ENCODE peak calls at places on chromosomes 11 and 22, in eight cellular contexts. H, Y, W, V, K, A, P and D are unnamed samples.

GRCh38 chr11:45949992-45950407 is 27.5 kb downstream of the LARGE2 start:
- DNase-seq in H (no peak), Y (no peak), P (no peak), A (no peak), W (no peak), K (no peak), V (no peak), D (no peak)

GRCh38 chr11:95483339-95483738 is 252.3 kb upstream of the SESN3 start:
- DNase-seq in Y (no peak), H (no peak), K (no peak), V (no peak), W (no peak), A (no peak), P (no peak), D (no peak)

GRCh38 chr11:116787786-116788486 is at the start of gene ZPR1:
- DNase-seq in V (peak), H (peak), W (peak), P (peak), K (peak), A (no peak), Y (peak), D (no peak)

GRCh38 chr22:35630387-35630793 is 13.3 kb upstream of the MB start:
- DNase-seq in A (no peak), H (no peak), W (no peak), P (peak), V (no peak), Y (peak), K (no peak), D (no peak)

GRCh38 chr11:113167599-113167998 is 146.8 kb upstream of the TTC12 start:
- DNase-seq in H (no peak), P (no peak), W (no peak), A (no peak), K (no peak), V (no peak), Y (no peak), D (no peak)

GRCh38 chr11:77127969-77128691 is at the start of gene MYO7A:
- DNase-seq in W (no peak), P (no peak), H (no peak), Y (peak), A (no peak), V (no peak), K (no peak), D (no peak)

GRCh38 chr11:57150454-57150917 is 31.3 kb upstream of the LRRC55 start:
- DNase-seq in V (no peak), W (no peak), Y (peak), H (no peak), A (no peak), K (no peak), P (no peak), D (no peak)

GRCh38 chr11:1744137-1744878 is 6.1 kb downstream of the IFITM10 start:
- DNase-seq in V (no peak), W (no peak), K (no peak), P (no peak), A (no peak), H (no peak), Y (no peak), D (no peak)

GRCh38 chr11:1238767-1239595 is 16.1 kb downstream of the MUC5B start:
- DNase-seq in K (no peak), Y (no peak), A (no peak), H (no peak), P (no peak), V (no peak), W (no peak), D (no peak)

GRCh38 chr11:2797741-2798361 is 87.7 kb downstream of the CDKN1C start:
- DNase-seq in H (no peak), V (no peak), Y (no peak), A (no peak), K (no peak), W (no peak), P (no peak), D (no peak)

GRCh38 chr11:61632096-61632495 is 48.1 kb upstream of the DAGLA start:
- DNase-seq in V (no peak), K (no peak), A (no peak), P (no peak), Y (no peak), W (no peak), H (no peak), D (no peak)

GRCh38 chr11:71476031-71476430 is 23.0 kb downstream of the NADSYN1 start:
- DNase-seq in W (no peak), A (no peak), P (no peak), V (no peak), K (no peak), Y (no peak), H (no peak), D (no peak)

GRCh38 chr11:34790620-34791019 is 125.6 kb downstream of the APIP start:
- DNase-seq in H (no peak), Y (no peak), K (no peak), W (no peak), V (no peak), P (no peak), A (no peak), D (no peak)

GRCh38 chr11:82826526-82826925 is 73.7 kb downstream of the PRCP start:
- DNase-seq in P (no peak), V (no peak), A (no peak), W (no peak), Y (no peak), H (no peak), K (no peak), D (no peak)

GRCh38 chr11:34936945-34937344 is 20.5 kb downstream of the PDHX start:
- DNase-seq in V (no peak), A (no peak), K (no peak), P (no peak), Y (no peak), H (no peak), W (no peak), D (no peak)

GRCh38 chr11:76610871-76611475 is 59.6 kb downstream of the LRRC32 start:
- DNase-seq in H (no peak), A (no peak), K (no peak), P (no peak), Y (no peak), W (no peak), V (no peak), D (no peak)

GRCh38 chr11:130918081-130918480 is 1.8 kb upstream of the SNX19 start:
- DNase-seq in K (no peak), W (no peak), A (no peak), H (no peak), V (no peak), Y (no peak), P (no peak), D (no peak)

GRCh38 chr11:536841-537621 is at the start of gene LRRC56:
- DNase-seq in K (no peak), Y (peak), V (no peak), P (peak), H (peak), W (peak), A (peak), D (peak)

GRCh38 chr11:115895594-115895993 is 391.4 kb upstream of the CADM1 start:
- DNase-seq in K (no peak), W (no peak), A (no peak), H (no peak), Y (no peak), V (no peak), P (no peak), D (no peak)

GRCh38 chr11:84719935-84720577 is 907.1 kb downstream of the DLG2 start:
- DNase-seq in K (no peak), W (no peak), A (no peak), H (no peak), V (no peak), Y (no peak), P (no peak), D (no peak)

GRCh38 chr11:1307998-1308744 is 1.3 kb downstream of the TOLLIP start:
- DNase-seq in W (no peak), P (no peak), Y (no peak), A (no peak), H (no peak), K (no peak), V (no peak), D (no peak)

GRCh38 chr11:8531312-8531711 is 62.7 kb downstream of the STK33 start:
- DNase-seq in W (no peak), V (no peak), Y (no peak), K (no peak), A (peak), H (no peak), P (no peak), D (no peak)

GRCh38 chr11:96242191-96242845 is 100.7 kb downstream of the MAML2 start:
- DNase-seq in V (no peak), P (no peak), A (no peak), W (no peak), H (no peak), K (no peak), Y (no peak), D (no peak)

GRCh38 chr11:14144905-14145304 is 182.4 kb downstream of the SPON1 start:
- DNase-seq in Y (no peak), W (no peak), A (no peak), V (no peak), P (no peak), K (no peak), H (no peak), D (no peak)

GRCh38 chr11:93842461-93842860 is 8.0 kb downstream of the VSTM5 start:
- DNase-seq in A (no peak), Y (peak), K (no peak), V (no peak), P (peak), W (no peak), H (no peak), D (peak)

GRCh38 chr11:19849107-19849789 is 136.6 kb downstream of the NAV2 start:
- DNase-seq in V (no peak), P (no peak), K (no peak), Y (no peak), W (no peak), A (peak), H (no peak), D (no peak)

GRCh38 chr11:89181111-89181510 is 3.4 kb downstream of the TYR start:
- DNase-seq in P (no peak), V (no peak), Y (no peak), A (no peak), K (no peak), H (no peak), W (no peak), D (no peak)

GRCh38 chr11:79076526-79077115 is 364.2 kb downstream of the TENM4 start:
- DNase-seq in V (no peak), Y (no peak), A (no peak), P (peak), H (no peak), W (no peak), K (no peak), D (no peak)

GRCh38 chr11:69704508-69705245 is 855 bp upstream of the FGF19 start:
- DNase-seq in P (no peak), Y (no peak), A (no peak), K (peak), W (no peak), V (no peak), H (no peak), D (no peak)

GRCh38 chr11:16299884-16300778 is 56.2 kb downstream of the SOX6 start:
- DNase-seq in H (no peak), K (no peak), V (no peak), Y (no peak), P (no peak), W (no peak), A (no peak), D (no peak)

GRCh38 chr11:82174610-82175009 is 559.1 kb downstream of the FAM181B start:
- DNase-seq in W (no peak), P (no peak), K (no peak), H (no peak), A (no peak), V (no peak), Y (no peak), D (no peak)

GRCh38 chr11:115170133-115170815 is 333.9 kb downstream of the CADM1 start:
- DNase-seq in P (peak), Y (peak), V (no peak), K (peak), W (no peak), A (no peak), H (no peak), D (no peak)